ENCODE peak calls at places on chromosomes 7 and 10, in nine cellular contexts. H, N, D, W, Z, Y, G, V and R are unnamed samples.

GRCh38 chr7:158470336-158470735 is 117.3 kb downstream of the PTPRN2 start:
- DNase-seq in H (no peak), V (no peak), W (no peak), N (no peak), G (no peak), Z (no peak), Y (no peak), D (no peak), R (no peak)

GRCh38 chr10:120414946-120415345 is 42.1 kb upstream of the PLPP4 start:
- DNase-seq in W (no peak), D (no peak), Y (no peak), H (no peak), Z (no peak), G (no peak), V (no peak), N (no peak), R (no peak)

GRCh38 chr7:51035696-51036095 is 253.0 kb upstream of the GRB10 start:
- DNase-seq in Y (no peak), Z (no peak), V (no peak), W (no peak), G (no peak), D (no peak), N (no peak), H (no peak), R (no peak)

GRCh38 chr10:74825371-74826141 is 844 bp upstream of the KAT6B start:
- DNase-seq in D (peak), G (no peak), V (peak), Y (peak), N (peak), W (peak), H (peak), Z (no peak), R (peak)

GRCh38 chr10:48463318-48464003 is 141.4 kb downstream of the ARHGAP22 start:
- DNase-seq in G (no peak), W (no peak), V (no peak), Z (no peak), Y (peak), H (no peak), D (no peak), N (no peak), R (no peak)

GRCh38 chr7:108630002-108630401 is 60.3 kb downstream of the DNAJB9 start:
- DNase-seq in D (no peak), N (no peak), W (no peak), Z (no peak), G (no peak), H (no peak), Y (no peak), V (no peak), R (peak)

GRCh38 chr7:87144173-87144657 is 8.0 kb upstream of the DMTF1 start:
- DNase-seq in V (no peak), N (no peak), D (no peak), G (no peak), H (no peak), Y (no peak), W (no peak), Z (no peak), R (no peak)

GRCh38 chr7:91292506-91292905 is 28.3 kb downstream of the FZD1 start:
- DNase-seq in Y (no peak), V (no peak), Z (no peak), W (no peak), G (no peak), N (no peak), H (no peak), D (no peak), R (no peak)

GRCh38 chr10:126041804-126042231 is 145.5 kb downstream of the FANK1 start:
- DNase-seq in W (peak), G (peak), N (peak), H (peak), Y (no peak), D (peak), Z (peak), V (no peak), R (peak)

GRCh38 chr10:66176772-66177171 is 749.1 kb upstream of the LRRTM3 start:
- DNase-seq in Z (no peak), V (no peak), G (no peak), W (no peak), N (no peak), D (no peak), H (no peak), Y (no peak), R (no peak)

GRCh38 chr10:11448545-11449244 is 162.8 kb downstream of the USP6NL start:
- DNase-seq in Y (no peak), D (peak), W (no peak), G (no peak), N (no peak), H (no peak), Z (no peak), V (no peak), R (no peak)

GRCh38 chr10:99983280-99983988 is 26.3 kb downstream of the DNMBP start:
- DNase-seq in G (no peak), Y (peak), H (no peak), Z (no peak), V (no peak), D (no peak), W (peak), N (no peak), R (no peak)

GRCh38 chr7:96361116-96361857 is 39.4 kb upstream of the SLC25A13 start:
- DNase-seq in N (no peak), D (no peak), H (no peak), G (no peak), W (no peak), Z (no peak), Y (no peak), V (no peak), R (no peak)

GRCh38 chr7:11376549-11376948 is 402.9 kb downstream of the PHF14 start:
- DNase-seq in D (no peak), W (no peak), G (no peak), V (no peak), H (no peak), Z (no peak), Y (no peak), N (no peak), R (no peak)